ENCODE peak calls at places on chromosomes 11 and 22, in ten cellular contexts. W is mesendoderm; Y is RPMI8226; F is endothelial cell; Q is activated CD4-positive, alpha-beta T cell treated with anti-CD3 and anti-CD28 coated beads, Interleukin-2, amount 50 U/mL, for 4 hours; U is NCI-H2171; O is dorsolateral prefrontal cortex; L is H4; I is astrocyte of the hippocampus; K is kidney epithelial cell. S is an unnamed sample.

GRCh38 chr11:80960331-80961095 is 1519.7 kb upstream of the TENM4 start:
- DNase-seq in W (peak; percentile 82), Y (no peak), F (no peak), Q (no peak), U (no peak), O (no peak), L (no peak), I (no peak), K (no peak), S (no peak)

GRCh38 chr11:113849713-113850112 is 25.7 kb downstream of the USP28 start:
- DNase-seq in W (peak; percentile 21), Y (no peak), F (no peak), Q (no peak), U (no peak), O (no peak), L (no peak), I (no peak), K (no peak), S (no peak)

GRCh38 chr11:10490398-10491232 is 35.6 kb downstream of the AMPD3 start:
- DNase-seq in W (peak; percentile 65), Y (no peak), F (no peak), Q (no peak), U (no peak), O (peak; percentile 68), L (peak; percentile 83), I (peak; percentile 93), K (peak; percentile 94), S (no peak)

GRCh38 chr11:58576792-58577440 is 1.3 kb upstream of the LPXN start:
- DNase-seq in W (peak; percentile 14), Y (peak; percentile 32), F (no peak), Q (no peak), U (no peak), O (no peak), L (peak; percentile 13), I (peak; percentile 49), K (no peak), S (peak; percentile 57)

GRCh38 chr22:50059185-50059880 is 1.2 kb upstream of the TTLL8 start:
- DNase-seq in W (peak; percentile 81), Y (peak; percentile 89), F (peak; percentile 52), Q (no peak), U (peak; percentile 4), O (no peak), L (no peak), I (peak; percentile 35), K (no peak), S (peak; percentile 75)

GRCh38 chr11:9765320-9766101 is 101.6 kb downstream of the SWAP70 start:
- DNase-seq in W (peak; percentile 97), Y (no peak), F (peak; percentile 39), Q (no peak), U (no peak), O (no peak), L (peak; percentile 73), I (peak; percentile 88), K (no peak), S (no peak)

GRCh38 chr11:11155962-11156815 is 196.9 kb downstream of the CSNK2A3 start:
- DNase-seq in W (peak; percentile 75), Y (no peak), F (peak; percentile 69), Q (peak; percentile 46), U (no peak), O (no peak), L (no peak), I (no peak), K (no peak), S (no peak)

GRCh38 chr11:82986491-82986890 is 85.0 kb downstream of the DDIAS start:
- DNase-seq in W (no peak), Y (no peak), F (no peak), Q (no peak), U (no peak), O (no peak), L (no peak), I (no peak), K (no peak), S (no peak)

GRCh38 chr11:116972692-116973091 is 125.5 kb downstream of the SIK3 start:
- DNase-seq in W (peak; percentile 38), Y (no peak), F (no peak), Q (no peak), U (no peak), O (no peak), L (no peak), I (no peak), K (no peak), S (no peak)

GRCh38 chr22:40247976-40248375 is 70.3 kb downstream of the TNRC6B start:
- DNase-seq in W (no peak), Y (no peak), F (no peak), Q (peak; percentile 25), U (no peak), O (no peak), L (no peak), I (no peak), K (no peak), S (no peak)

GRCh38 chr11:33476945-33477584 is 219.9 kb downstream of the HIPK3 start:
- DNase-seq in W (no peak), Y (no peak), F (no peak), Q (no peak), U (no peak), O (no peak), L (no peak), I (no peak), K (no peak), S (no peak)

GRCh38 chr22:30922151-30922611 is 46.4 kb downstream of the MORC2 start:
- DNase-seq in W (no peak), Y (peak; percentile 65), F (no peak), Q (peak; percentile 67), U (no peak), O (no peak), L (no peak), I (peak; percentile 25), K (peak; percentile 2), S (no peak)

GRCh38 chr22:37187891-37188761 is at the start of gene C1QTNF6:
- DNase-seq in W (peak; percentile 95), Y (no peak), F (peak; percentile 55), Q (no peak), U (no peak), O (peak; percentile 17), L (peak; percentile 44), I (peak; percentile 72), K (no peak), S (no peak)

GRCh38 chr11:128846985-128847384 is 20.1 kb downstream of the KCNJ1 start:
- DNase-seq in W (no peak), Y (no peak), F (no peak), Q (no peak), U (no peak), O (no peak), L (no peak), I (no peak), K (no peak), S (no peak)

GRCh38 chr22:30947821-30948454 is 20.6 kb downstream of the MORC2 start:
- DNase-seq in W (peak; percentile 32), Y (peak; percentile 36), F (no peak), Q (no peak), U (no peak), O (no peak), L (no peak), I (peak; percentile 65), K (no peak), S (peak; percentile 15)

GRCh38 chr11:5809905-5810792 is 1.4 kb downstream of the OR52N2 start:
- DNase-seq in W (peak; percentile 16), Y (no peak), F (peak; percentile 28), Q (no peak), U (no peak), O (no peak), L (no peak), I (no peak), K (no peak), S (no peak)

GRCh38 chr11:85718991-85719807 is 33.2 kb upstream of the CCDC89 start:
- DNase-seq in W (peak; percentile 97), Y (no peak), F (no peak), Q (no peak), U (no peak), O (no peak), L (peak; percentile 95), I (peak; percentile 96), K (peak; percentile 100), S (no peak)

GRCh38 chr11:107929611-107930200 is 1.5 kb downstream of the RAB39A start:
- DNase-seq in W (peak; percentile 29), Y (peak; percentile 17), F (no peak), Q (no peak), U (no peak), O (no peak), L (no peak), I (peak; percentile 49), K (no peak), S (no peak)

GRCh38 chr11:11608783-11609232 is 13.0 kb downstream of the GALNT18 start:
- DNase-seq in W (no peak), Y (peak; percentile 31), F (no peak), Q (no peak), U (no peak), O (no peak), L (peak; percentile 45), I (peak; percentile 60), K (no peak), S (peak; percentile 26)

GRCh38 chr11:14445542-14446530 is 53.8 kb downstream of the COPB1 start:
- DNase-seq in W (no peak), Y (no peak), F (no peak), Q (no peak), U (no peak), O (no peak), L (no peak), I (no peak), K (no peak), S (no peak)

GRCh38 chr22:49712195-49712791 is 115.4 kb downstream of the BRD1 start:
- DNase-seq in W (peak; percentile 46), Y (peak; percentile 56), F (peak; percentile 76), Q (no peak), U (no peak), O (no peak), L (no peak), I (peak; percentile 44), K (no peak), S (peak; percentile 23)

GRCh38 chr11:7077101-7077500 is 11.7 kb upstream of the RBMXL2 start:
- DNase-seq in W (peak; percentile 19), Y (no peak), F (peak; percentile 23), Q (no peak), U (no peak), O (no peak), L (no peak), I (no peak), K (no peak), S (peak; percentile 11)

GRCh38 chr11:99200720-99201119 is 180.0 kb downstream of the CNTN5 start:
- DNase-seq in W (no peak), Y (no peak), F (no peak), Q (no peak), U (no peak), O (no peak), L (no peak), I (no peak), K (no peak), S (no peak)

GRCh38 chr11:1837171-1838076 is 1.4 kb upstream of the TNNI2 start:
- DNase-seq in W (peak; percentile 63), Y (peak; percentile 77), F (peak; percentile 75), Q (peak; percentile 69), U (no peak), O (peak; percentile 40), L (peak; percentile 67), I (peak; percentile 73), K (no peak), S (peak; percentile 43)

GRCh38 chr22:24894998-24895397 is 51.5 kb downstream of the LHFPL7 start:
- DNase-seq in W (no peak), Y (peak; percentile 91), F (no peak), Q (no peak), U (no peak), O (no peak), L (peak; percentile 66), I (peak; percentile 70), K (peak; percentile 14), S (peak; percentile 31)

GRCh38 chr22:41565403-41566054 is 4.7 kb downstream of the CSDC2 start:
- DNase-seq in W (peak; percentile 83), Y (peak; percentile 43), F (no peak), Q (no peak), U (peak; percentile 34), O (no peak), L (peak; percentile 87), I (peak; percentile 88), K (no peak), S (no peak)

GRCh38 chr11:115912484-115912945 is 408.3 kb upstream of the CADM1 start:
- DNase-seq in W (peak; percentile 68), Y (peak; percentile 67), F (peak; percentile 25), Q (no peak), U (peak; percentile 35), O (no peak), L (peak; percentile 38), I (peak; percentile 69), K (no peak), S (peak; percentile 55)

GRCh38 chr11:17779861-17780594 is 45.4 kb downstream of the KCNC1 start:
- DNase-seq in W (no peak), Y (no peak), F (no peak), Q (no peak), U (no peak), O (no peak), L (no peak), I (no peak), K (no peak), S (no peak)